ENCODE peak calls at places on chromosomes 12 and 14, in seven cellular contexts. E, L, C, O, Q, B and A are unnamed samples.

GRCh38 chr12:89648211-89648930 is 60.3 kb downstream of the ATP2B1 start:
- DNase-seq in C (peak), O (peak), L (peak), E (no peak), Q (peak), B (peak), A (peak)

GRCh38 chr12:46148706-46149463 is 120.0 kb downstream of the SLC38A1 start:
- DNase-seq in E (no peak), Q (no peak), O (no peak), C (no peak), L (no peak), B (no peak), A (no peak)

GRCh38 chr14:68794856-68795601 is 2.2 kb upstream of the ZFP36L1 start:
- DNase-seq in E (no peak), C (no peak), Q (peak), L (no peak), B (peak), O (no peak), A (peak)

GRCh38 chr14:75579882-75580281 is 1.5 kb downstream of the FLVCR2 start:
- DNase-seq in E (no peak), B (no peak), O (no peak), Q (no peak), C (no peak), L (no peak), A (no peak)

GRCh38 chr12:69966409-69966808 is 141.4 kb downstream of the MYRFL start:
- DNase-seq in Q (peak), O (peak), L (no peak), B (peak), E (no peak), C (no peak), A (peak)

GRCh38 chr12:18467636-18468520 is 206.6 kb downstream of the PIK3C2G start:
- DNase-seq in L (no peak), C (no peak), B (no peak), Q (no peak), O (no peak), E (no peak), A (peak)

GRCh38 chr14:72714094-72714493 is 179.8 kb downstream of the DPF3 start:
- DNase-seq in B (no peak), E (no peak), L (no peak), O (no peak), Q (no peak), C (no peak), A (no peak)

GRCh38 chr12:103956515-103957027 is 9.1 kb upstream of the TDG start:
- DNase-seq in B (no peak), Q (no peak), O (peak), C (no peak), E (no peak), L (peak), A (no peak)

GRCh38 chr12:1593232-1594044 is 943 bp downstream of the FBXL14 start:
- DNase-seq in O (peak), L (no peak), E (no peak), B (peak), C (peak), Q (peak), A (no peak)

GRCh38 chr14:68649461-68650189 is 143.2 kb downstream of the ZFP36L1 start:
- DNase-seq in O (no peak), B (no peak), E (no peak), L (no peak), Q (no peak), C (peak), A (peak)

GRCh38 chr12:122888232-122888752 is 7.6 kb downstream of the VPS37B start:
- DNase-seq in C (peak), E (no peak), Q (peak), L (no peak), B (peak), O (peak), A (peak)

GRCh38 chr14:83707056-83707455 is 1822.9 kb upstream of the FLRT2 start:
- DNase-seq in Q (no peak), E (no peak), O (no peak), B (no peak), C (no peak), L (no peak), A (peak)

GRCh38 chr12:75656650-75657049 is 145.2 kb upstream of the KRR1 start:
- DNase-seq in Q (peak), L (no peak), C (no peak), E (no peak), O (peak), B (peak), A (peak)

GRCh38 chr12:104215638-104216297 is at the start of gene TXNRD1:
- DNase-seq in O (peak), E (peak), Q (peak), L (peak), C (peak), B (peak), A (peak)

GRCh38 chr14:32374155-32374554 is 45.1 kb downstream of the AKAP6 start:
- DNase-seq in L (no peak), O (no peak), E (no peak), C (no peak), Q (peak), B (no peak), A (no peak)

GRCh38 chr12:80912906-80913769 is 24.6 kb downstream of the LIN7A start:
- DNase-seq in C (no peak), E (no peak), L (no peak), O (no peak), B (peak), Q (no peak), A (no peak)

GRCh38 chr12:46553911-46554310 is 181.3 kb upstream of the SLC38A2 start:
- DNase-seq in Q (peak), O (no peak), E (no peak), L (no peak), B (no peak), C (no peak), A (peak)

DNA sequence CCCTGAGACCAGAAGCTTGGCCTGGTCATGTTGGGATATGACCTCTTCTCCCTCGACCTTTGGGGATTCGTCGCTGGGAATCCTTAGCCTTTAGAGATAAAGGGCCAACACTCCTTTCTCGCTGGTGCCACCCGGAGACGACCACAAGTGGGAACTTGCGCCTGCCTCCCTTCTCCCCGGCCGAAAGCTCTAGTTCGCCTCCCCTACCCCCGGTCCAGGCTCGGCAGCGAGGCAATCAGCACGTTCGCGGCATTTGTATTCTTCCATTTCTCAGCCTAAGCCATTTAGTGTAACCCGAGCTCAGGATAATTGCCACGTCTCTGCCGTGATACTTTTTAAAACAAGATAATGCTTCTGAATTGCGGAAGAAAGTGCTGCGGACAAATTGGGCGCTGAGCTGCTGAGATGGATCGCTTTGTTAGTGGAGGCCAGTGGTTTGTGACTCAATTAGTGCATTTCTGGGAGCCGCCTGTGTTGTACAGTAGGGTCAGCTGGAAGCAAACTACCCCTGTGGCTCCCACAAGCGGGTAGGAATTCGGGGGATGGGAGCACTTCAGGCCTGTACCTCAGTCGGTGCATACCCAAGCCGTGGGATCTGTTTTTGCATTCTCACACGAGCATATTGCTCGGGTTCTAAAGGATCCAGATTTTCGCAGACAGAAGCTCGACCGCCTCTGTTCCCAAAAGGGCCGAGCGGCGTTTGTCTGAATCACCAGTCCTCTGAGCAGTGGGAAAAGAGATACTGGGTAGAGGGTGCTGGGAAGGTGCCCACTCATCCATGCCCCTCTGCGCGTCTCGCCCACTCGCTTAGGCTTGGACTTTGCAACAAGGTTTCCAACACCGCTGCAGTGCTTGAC is 6.8 kb upstream of the SIX1 start:
- DNase-seq in L (no peak), Q (peak), B (peak), O (no peak), E (peak), C (peak), A (peak)
- H3K23ac ChIP-seq in L (no peak), Q (no peak), B (peak), O (no peak), E (no peak), C (no peak), A (peak)

GRCh38 chr14:64202731-64203130 is 91.4 kb downstream of the ESR2 start:
- DNase-seq in Q (no peak), E (no peak), O (no peak), B (no peak), C (no peak), L (no peak), A (no peak)
- H3K27ac ChIP-seq in Q (no peak), E (no peak), O (no peak), B (no peak), C (no peak), L (no peak), A (no peak)

GRCh38 chr14:61474671-61475070 is 153.3 kb downstream of the PRKCH start:
- DNase-seq in C (no peak), Q (no peak), O (no peak), L (no peak), E (no peak), B (no peak), A (no peak)

GRCh38 chr14:61471297-61471980 is 150.1 kb downstream of the PRKCH start:
- DNase-seq in B (no peak), E (no peak), C (no peak), L (no peak), O (no peak), Q (peak), A (no peak)

GRCh38 chr14:61474021-61474420 is 152.6 kb downstream of the PRKCH start:
- DNase-seq in L (no peak), C (no peak), B (no peak), O (no peak), Q (no peak), E (no peak), A (no peak)

GRCh38 chr14:61472025-61472672 is 150.8 kb downstream of the PRKCH start:
- DNase-seq in C (no peak), L (no peak), O (peak), Q (peak), E (no peak), B (no peak), A (peak)

GRCh38 chr14:61472801-61473376 is 151.5 kb downstream of the PRKCH start:
- DNase-seq in C (no peak), O (no peak), L (no peak), B (no peak), Q (peak), E (no peak), A (peak)
- H3K23ac ChIP-seq in C (no peak), O (no peak), L (no peak), B (no peak), Q (no peak), E (no peak), A (peak)

DNA sequence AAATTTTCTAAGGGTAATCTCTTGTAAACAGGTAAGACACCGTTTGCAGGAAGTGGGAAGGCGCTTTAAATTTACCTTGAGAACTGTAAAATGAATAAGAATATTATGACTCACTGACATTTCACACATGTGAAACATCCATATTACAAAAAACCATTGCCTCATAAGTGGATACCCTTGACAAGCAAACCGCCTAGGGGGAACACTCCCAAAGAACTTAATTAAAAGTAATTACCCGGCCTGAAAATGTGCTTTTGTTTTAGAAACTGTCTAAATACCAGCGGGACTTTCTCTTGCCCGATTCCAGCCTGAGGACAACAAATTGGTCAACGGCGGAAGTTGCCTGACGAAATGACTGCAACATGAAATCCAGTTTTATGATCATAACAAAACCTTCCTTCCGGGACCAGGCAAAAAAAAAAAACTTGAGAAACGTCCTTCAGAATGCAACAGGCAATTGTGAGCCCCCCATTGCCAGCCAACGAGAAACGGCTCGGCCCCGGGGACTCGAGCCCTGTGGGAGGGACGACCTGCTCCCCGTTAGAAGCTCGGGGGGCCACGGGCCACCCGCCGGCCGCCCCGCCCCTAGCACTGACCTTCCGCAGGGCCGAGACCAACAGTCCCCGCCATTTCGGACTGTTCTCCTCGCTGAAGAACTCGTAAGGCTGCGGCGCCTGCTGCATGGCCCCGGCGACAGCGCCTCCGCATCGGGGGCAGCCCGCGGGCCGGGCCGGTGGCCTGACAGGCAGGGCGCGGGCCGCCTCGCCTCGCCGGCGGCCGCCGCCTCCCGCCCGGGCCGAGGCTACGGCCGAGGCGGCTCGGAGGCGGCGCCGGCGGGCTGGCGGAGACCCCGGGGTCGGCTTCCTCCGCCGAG is 540 bp downstream of the SOS2 start:
- DNase-seq in E (no peak), C (peak), B (peak), Q (peak), L (no peak), O (peak), A (peak)
- H3K27ac ChIP-seq in E (peak), C (no peak), B (peak), Q (peak), L (no peak), O (peak), A (peak)

DNA sequence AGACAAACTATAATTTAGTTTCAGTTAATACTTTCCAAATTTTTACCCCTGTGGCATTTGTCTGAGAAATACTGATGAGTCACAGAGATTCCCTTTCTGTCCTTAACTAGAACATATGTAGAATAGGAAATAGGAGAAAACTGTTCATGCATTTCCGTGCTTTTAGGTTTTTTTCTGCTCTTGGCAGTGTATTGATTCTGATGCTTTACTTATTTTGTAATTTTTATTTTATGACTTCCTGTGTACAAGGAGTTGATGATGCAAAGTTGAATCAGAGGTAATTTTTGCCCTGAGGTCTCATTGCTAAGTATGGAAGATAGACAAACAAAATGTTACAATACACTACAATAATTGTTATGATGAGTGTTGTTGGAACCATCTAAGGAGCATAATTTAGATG is 23.1 kb downstream of the MNAT1 start:
- DNase-seq in B (no peak), Q (peak), O (no peak), C (no peak), E (no peak), L (no peak), A (peak)
- H3K23ac ChIP-seq in B (no peak), Q (no peak), O (no peak), C (no peak), E (no peak), L (no peak), A (no peak)

GRCh38 chr12:6763380-6763779 is 2.8 kb upstream of the PTMS start:
- DNase-seq in O (no peak), E (no peak), B (no peak), C (no peak), L (no peak), Q (no peak), A (no peak)
- H3K27ac ChIP-seq in O (peak), E (peak), B (peak), C (no peak), L (peak), Q (peak), A (peak)

DNA sequence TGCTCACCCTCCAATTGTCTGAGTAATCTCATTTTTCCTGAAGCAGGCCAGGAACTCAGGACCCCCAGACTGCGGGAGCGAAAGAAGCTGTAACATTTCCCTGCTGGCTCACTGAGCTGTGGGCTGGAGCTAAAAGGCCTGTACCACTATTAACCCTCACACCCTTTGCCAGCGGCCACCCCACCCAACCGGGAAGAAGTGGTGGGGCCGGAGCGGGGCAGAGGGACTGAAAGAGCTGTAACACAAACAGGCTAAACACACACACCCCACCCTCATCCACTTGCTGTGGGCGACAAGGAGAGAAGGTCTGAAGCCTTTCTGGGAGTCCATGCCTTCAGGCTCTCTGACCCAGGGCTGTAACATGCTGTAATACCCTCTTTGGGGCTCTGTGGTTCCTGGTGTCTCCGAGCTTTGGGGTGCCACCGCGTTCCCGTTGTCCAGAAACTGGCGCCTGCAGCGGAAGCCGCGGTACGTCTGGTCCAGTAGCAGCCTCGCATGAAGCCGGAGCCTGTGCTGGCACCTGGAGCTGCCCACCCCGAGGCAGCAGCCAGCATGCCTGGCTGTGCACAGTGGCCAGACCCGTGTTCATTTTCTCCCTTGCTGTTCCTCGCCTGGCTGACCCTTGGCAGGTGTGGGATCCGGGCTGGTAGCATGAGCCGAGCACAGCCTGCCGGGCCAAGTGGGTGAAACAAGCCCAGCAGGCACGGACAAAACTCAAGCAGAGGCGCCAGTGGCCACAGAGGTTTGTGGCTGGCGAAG is 345.5 kb upstream of the MGAT4C start:
- DNase-seq in L (no peak), E (no peak), O (no peak), C (peak), Q (no peak), B (no peak), A (no peak)
- H3K23ac ChIP-seq in L (no peak), E (no peak), O (no peak), C (no peak), Q (no peak), B (no peak), A (no peak)

GRCh38 chr12:64889434-64890216 is 65.2 kb downstream of the TBC1D30 start:
- DNase-seq in B (peak), Q (peak), L (no peak), C (peak), E (no peak), O (peak), A (peak)
- H3K27ac ChIP-seq in B (no peak), Q (no peak), L (no peak), C (no peak), E (no peak), O (peak), A (no peak)

GRCh38 chr14:22180045-22180444 is 409.0 kb downstream of the DAD1 start:
- DNase-seq in C (peak), E (no peak), Q (no peak), L (no peak), B (no peak), O (no peak), A (no peak)
- H3K23ac ChIP-seq in C (no peak), E (no peak), Q (no peak), L (no peak), B (no peak), O (no peak), A (no peak)